ENCODE peak calls at places on chromosomes 13 and 19, in five cellular contexts. One of them, this sample, is unnamed.
A peak's percentile ranks its signal among the peaks of the same experiment; 100 is the strongest.

GRCh38 chr13:45361596-45362206 is 20.7 kb upstream of the TPT1 start:
- DNase-seq in cardiac fibroblast: no peak
- DNase-seq in mammary epithelial cell: peak; percentile 91
- DNase-seq in GM13976: no peak
- DNase-seq in glutamatergic neuron: no peak
- DNase-seq in this sample: no peak

GRCh38 chr13:101757446-101758039 is 305.1 kb downstream of the ITGBL1 start:
- DNase-seq in cardiac fibroblast: peak; percentile 46
- DNase-seq in mammary epithelial cell: peak; percentile 42
- DNase-seq in GM13976: peak; percentile 17
- DNase-seq in glutamatergic neuron: no peak
- DNase-seq in this sample: no peak

GRCh38 chr13:33541962-33542308 is 256.4 kb upstream of the STARD13 start:
- DNase-seq in cardiac fibroblast: no peak
- DNase-seq in mammary epithelial cell: no peak
- DNase-seq in GM13976: no peak
- DNase-seq in glutamatergic neuron: no peak
- DNase-seq in this sample: no peak

GRCh38 chr13:58852076-58852475 is 1220.5 kb downstream of the PCDH17 start:
- DNase-seq in cardiac fibroblast: no peak
- DNase-seq in mammary epithelial cell: peak; percentile 0
- DNase-seq in GM13976: no peak
- DNase-seq in glutamatergic neuron: no peak
- DNase-seq in this sample: no peak

GRCh38 chr13:48334534-48335127 is 31.1 kb downstream of the RB1 start:
- DNase-seq in cardiac fibroblast: peak; percentile 62
- DNase-seq in mammary epithelial cell: peak; percentile 17
- DNase-seq in GM13976: peak; percentile 33
- DNase-seq in glutamatergic neuron: no peak
- DNase-seq in this sample: no peak

GRCh38 chr19:23771761-23772667 is 13.3 kb upstream of the ZNF681 start:
- DNase-seq in cardiac fibroblast: no peak
- DNase-seq in mammary epithelial cell: peak; percentile 46
- DNase-seq in GM13976: no peak
- DNase-seq in glutamatergic neuron: no peak
- DNase-seq in this sample: no peak

GRCh38 chr13:71602327-71602726 is 264.7 kb downstream of the DACH1 start:
- DNase-seq in cardiac fibroblast: no peak
- DNase-seq in mammary epithelial cell: no peak
- DNase-seq in GM13976: no peak
- DNase-seq in glutamatergic neuron: no peak
- DNase-seq in this sample: no peak

GRCh38 chr19:33366127-33366526 is 7.4 kb upstream of the CEBPG start:
- DNase-seq in cardiac fibroblast: no peak
- DNase-seq in mammary epithelial cell: no peak
- DNase-seq in GM13976: no peak
- DNase-seq in glutamatergic neuron: no peak
- DNase-seq in this sample: no peak

GRCh38 chr13:27482996-27483395 is 32.6 kb upstream of the MTIF3 start:
- DNase-seq in cardiac fibroblast: no peak
- DNase-seq in mammary epithelial cell: no peak
- DNase-seq in GM13976: peak; percentile 57
- DNase-seq in glutamatergic neuron: no peak
- DNase-seq in this sample: no peak

GRCh38 chr13:30679483-30680330 is 55.6 kb upstream of the ALOX5AP start:
- DNase-seq in cardiac fibroblast: peak; percentile 62
- DNase-seq in mammary epithelial cell: no peak
- DNase-seq in GM13976: peak; percentile 56
- DNase-seq in glutamatergic neuron: peak; percentile 50
- DNase-seq in this sample: no peak

GRCh38 chr13:79056706-79057105 is 349.3 kb downstream of the RBM26 start:
- DNase-seq in cardiac fibroblast: no peak
- DNase-seq in mammary epithelial cell: no peak
- DNase-seq in GM13976: no peak
- DNase-seq in glutamatergic neuron: peak; percentile 28
- DNase-seq in this sample: no peak
- TF ChIP-seq CTCF in cardiac fibroblast: no peak
- TF ChIP-seq CTCF in mammary epithelial cell: peak; percentile 15
- TF ChIP-seq CTCF in GM13976: no peak
- TF ChIP-seq CTCF in glutamatergic neuron: peak; percentile 36
- TF ChIP-seq CTCF in this sample: peak; percentile 29

DNA sequence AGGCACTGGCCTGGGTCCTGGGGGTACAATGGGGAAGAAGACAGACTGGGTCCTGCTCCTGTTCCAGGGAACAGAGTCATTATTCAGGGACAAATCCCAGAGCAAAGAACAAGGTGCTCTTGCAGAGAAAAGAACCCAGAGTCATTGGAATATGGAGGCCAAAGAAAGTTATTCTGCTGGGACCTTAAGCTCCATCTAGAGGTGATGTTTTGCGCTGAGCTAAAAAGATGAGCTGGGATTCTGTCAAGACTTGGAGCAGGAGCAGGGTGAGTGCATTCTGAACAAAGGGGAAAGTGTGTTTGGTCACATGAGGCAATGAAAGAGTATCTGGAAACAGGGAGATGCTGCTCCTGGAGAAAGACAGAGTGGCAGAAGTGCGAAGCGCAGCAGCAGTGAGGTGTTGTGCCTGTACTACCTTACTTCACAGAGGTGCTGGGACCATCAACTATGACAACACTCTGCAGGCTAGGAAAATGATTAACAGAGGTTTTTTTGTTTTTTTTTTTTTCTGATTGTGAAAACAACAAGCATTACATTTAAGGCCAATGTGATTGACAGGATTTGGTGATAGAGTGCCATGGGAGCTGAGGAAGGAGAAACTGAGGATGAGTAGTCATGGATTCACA is 95.3 kb upstream of the TNFSF11 start:
- DNase-seq in cardiac fibroblast: peak; percentile 39
- DNase-seq in mammary epithelial cell: peak; percentile 24
- DNase-seq in GM13976: peak; percentile 46
- DNase-seq in glutamatergic neuron: no peak
- DNase-seq in this sample: no peak
- TF ChIP-seq CTCF in cardiac fibroblast: peak; percentile 50
- TF ChIP-seq CTCF in mammary epithelial cell: peak; percentile 42
- TF ChIP-seq CTCF in GM13976: peak; percentile 19
- TF ChIP-seq CTCF in glutamatergic neuron: no peak
- TF ChIP-seq CTCF in this sample: peak; percentile 49

GRCh38 chr13:20435616-20436368 is 89.9 kb downstream of the CRYL1 start:
- DNase-seq in cardiac fibroblast: no peak
- DNase-seq in mammary epithelial cell: no peak
- DNase-seq in GM13976: no peak
- DNase-seq in glutamatergic neuron: no peak
- DNase-seq in this sample: no peak
- TF ChIP-seq CTCF in cardiac fibroblast: no peak
- TF ChIP-seq CTCF in mammary epithelial cell: no peak
- TF ChIP-seq CTCF in GM13976: no peak
- TF ChIP-seq CTCF in glutamatergic neuron: no peak
- TF ChIP-seq CTCF in this sample: no peak

GRCh38 chr13:35791191-35791902 is 314.9 kb upstream of the MAB21L1 start:
- DNase-seq in cardiac fibroblast: peak; percentile 68
- DNase-seq in mammary epithelial cell: no peak
- DNase-seq in GM13976: no peak
- DNase-seq in glutamatergic neuron: no peak
- DNase-seq in this sample: no peak

GRCh38 chr13:35785563-35786327 is 309.3 kb upstream of the MAB21L1 start:
- DNase-seq in cardiac fibroblast: no peak
- DNase-seq in mammary epithelial cell: no peak
- DNase-seq in GM13976: no peak
- DNase-seq in glutamatergic neuron: no peak
- DNase-seq in this sample: no peak

GRCh38 chr13:35793823-35794222 is 317.3 kb upstream of the MAB21L1 start:
- DNase-seq in cardiac fibroblast: no peak
- DNase-seq in mammary epithelial cell: no peak
- DNase-seq in GM13976: no peak
- DNase-seq in glutamatergic neuron: no peak
- DNase-seq in this sample: no peak

GRCh38 chr13:35787937-35788336 is 311.4 kb upstream of the MAB21L1 start:
- DNase-seq in cardiac fibroblast: peak; percentile 23
- DNase-seq in mammary epithelial cell: no peak
- DNase-seq in GM13976: no peak
- DNase-seq in glutamatergic neuron: no peak
- DNase-seq in this sample: no peak

DNA sequence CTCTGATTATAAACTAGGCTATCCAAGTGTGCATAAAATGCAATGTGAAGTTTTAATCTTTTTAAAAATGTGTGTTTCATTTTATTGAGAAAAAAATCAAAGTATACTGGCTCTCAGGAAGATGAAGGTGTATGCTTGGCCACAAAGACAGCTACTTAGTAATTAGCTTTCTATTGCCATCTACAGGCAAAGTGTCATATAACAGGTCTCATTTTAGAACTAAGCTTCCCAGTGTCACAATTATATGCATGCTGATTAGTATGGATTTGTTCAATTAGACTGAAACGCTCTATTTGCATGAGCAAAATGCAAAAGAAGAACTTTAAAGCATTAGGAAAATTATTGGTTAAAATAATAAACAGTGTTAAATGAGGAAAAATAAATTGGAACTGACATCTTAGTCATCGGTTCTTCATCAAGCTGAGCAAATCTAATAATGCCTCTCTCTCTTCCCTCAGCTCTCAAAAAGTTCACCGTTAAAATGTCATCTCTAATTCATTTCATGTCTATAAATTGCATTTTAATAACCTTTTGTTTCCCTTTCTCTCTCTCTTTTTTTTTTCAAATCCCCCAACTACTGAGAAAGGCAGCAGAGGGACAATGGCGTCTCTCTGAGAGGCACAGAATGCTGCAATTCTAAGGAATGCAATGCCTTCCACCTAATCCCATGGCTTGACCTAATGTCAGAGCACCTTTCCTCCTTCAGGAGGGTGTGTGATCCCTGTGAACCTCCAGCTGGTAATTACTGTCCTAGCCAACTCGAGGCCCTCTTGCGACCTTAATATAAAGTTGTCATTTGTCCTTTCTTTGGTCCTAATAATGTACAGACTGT is 313.1 kb upstream of the MAB21L1 start:
- DNase-seq in cardiac fibroblast: peak; percentile 63
- DNase-seq in mammary epithelial cell: peak; percentile 19
- DNase-seq in GM13976: peak; percentile 21
- DNase-seq in glutamatergic neuron: no peak
- DNase-seq in this sample: no peak
- TF ChIP-seq CTCF in cardiac fibroblast: peak; percentile 50
- TF ChIP-seq CTCF in mammary epithelial cell: peak; percentile 49
- TF ChIP-seq CTCF in GM13976: peak; percentile 32
- TF ChIP-seq CTCF in glutamatergic neuron: peak; percentile 64
- TF ChIP-seq CTCF in this sample: peak; percentile 70

GRCh38 chr13:46551410-46552301 is 1.3 kb upstream of the LRCH1 start:
- DNase-seq in cardiac fibroblast: peak; percentile 80
- DNase-seq in mammary epithelial cell: peak; percentile 56
- DNase-seq in GM13976: peak; percentile 48
- DNase-seq in glutamatergic neuron: peak; percentile 89
- DNase-seq in this sample: peak; percentile 81
- TF ChIP-seq CTCF in cardiac fibroblast: peak; percentile 93
- TF ChIP-seq CTCF in mammary epithelial cell: peak; percentile 79
- TF ChIP-seq CTCF in GM13976: peak; percentile 89
- TF ChIP-seq CTCF in glutamatergic neuron: peak; percentile 85
- TF ChIP-seq CTCF in this sample: peak; percentile 91

This sample was measured in neural crest cell.